ENCODE peak calls at places on chromosomes 2 and 18, in six cellular contexts. H, D, I, P, F and K are unnamed samples.

GRCh38 chr2:119397196-119397595 is 30.4 kb downstream of the DBI start:
- DNase-seq in P (no peak), D (no peak), H (no peak), I (no peak), F (no peak), K (no peak)

GRCh38 chr2:40754912-40755311 is 303.0 kb upstream of the SLC8A1 start:
- DNase-seq in P (no peak), F (no peak), D (no peak), I (no peak), H (no peak), K (no peak)

GRCh38 chr2:200028998-200029397 is 73.6 kb downstream of the MAIP1 start:
- DNase-seq in H (peak), I (no peak), D (no peak), F (no peak), P (no peak), K (no peak)

GRCh38 chr2:172995323-172996244 is 80.1 kb upstream of the MAP3K20 start:
- DNase-seq in H (peak), D (no peak), F (peak), P (no peak), I (peak), K (no peak)

GRCh38 chr2:17086990-17087389 is 421.4 kb upstream of the CYRIA start:
- DNase-seq in H (no peak), F (no peak), P (no peak), D (no peak), I (no peak), K (no peak)

GRCh38 chr2:179005976-179006375 is 44.0 kb downstream of the CCDC141 start:
- DNase-seq in H (no peak), I (no peak), D (no peak), P (no peak), F (no peak), K (no peak)

GRCh38 chr2:206983156-206983875 is 44.0 kb downstream of the CPO start:
- DNase-seq in D (no peak), I (no peak), H (peak), P (no peak), F (peak), K (no peak)

GRCh38 chr18:79949571-79950439 is 1.6 kb downstream of the SLC66A2 start:
- DNase-seq in H (no peak), I (no peak), D (no peak), F (no peak), P (no peak), K (peak)

GRCh38 chr2:120819720-120820210 is 84.1 kb downstream of the GLI2 start:
- DNase-seq in I (no peak), F (no peak), D (no peak), H (no peak), P (no peak), K (no peak)

GRCh38 chr2:163348843-163349395 is 386.9 kb downstream of the FIGN start:
- DNase-seq in I (peak), H (peak), D (no peak), F (peak), P (no peak), K (peak)

GRCh38 chr2:96510931-96511595 is 5.9 kb upstream of the NEURL3 start:
- DNase-seq in D (no peak), I (no peak), H (no peak), F (no peak), P (no peak), K (no peak)

GRCh38 chr2:191895743-191896142 is 48.9 kb upstream of the CAVIN2 start:
- DNase-seq in H (no peak), P (no peak), D (no peak), F (no peak), I (no peak), K (no peak)

GRCh38 chr2:239774933-239775622 is 250.1 kb downstream of the NDUFA10 start:
- DNase-seq in F (no peak), P (no peak), H (no peak), I (no peak), D (no peak), K (no peak)

GRCh38 chr2:161780881-161781280 is 156.7 kb downstream of the SLC4A10 start:
- DNase-seq in D (no peak), P (no peak), H (no peak), F (no peak), I (no peak), K (no peak)

GRCh38 chr2:42138163-42139016 is 30.8 kb upstream of the EML4 start:
- DNase-seq in I (peak), D (no peak), P (no peak), H (peak), F (peak), K (no peak)

GRCh38 chr2:234615643-234616356 is 118.9 kb upstream of the ARL4C start:
- DNase-seq in I (no peak), F (no peak), D (no peak), P (no peak), H (peak), K (no peak)

GRCh38 chr2:142037744-142038143 is 93.1 kb downstream of the LRP1B start:
- DNase-seq in I (no peak), P (no peak), F (no peak), D (no peak), H (no peak), K (no peak)

GRCh38 chr2:102301867-102302362 is 9.4 kb upstream of the IL1RL1 start:
- DNase-seq in D (no peak), P (no peak), I (no peak), H (peak), F (no peak), K (peak)

GRCh38 chr2:213238753-213239591 is 45.3 kb upstream of the SPAG16 start:
- DNase-seq in H (peak), I (peak), P (no peak), F (peak), D (no peak), K (no peak)

GRCh38 chr2:36695746-36696415 is 626 bp upstream of the VIT start:
- DNase-seq in D (no peak), H (peak), F (no peak), P (no peak), I (no peak), K (no peak)

GRCh38 chr2:33104726-33105125 is 158.0 kb downstream of the LTBP1 start:
- DNase-seq in D (no peak), F (no peak), P (peak), I (no peak), H (peak), K (no peak)

GRCh38 chr18:2104620-2105462 is 466.5 kb downstream of the METTL4 start:
- DNase-seq in I (peak), P (peak), F (peak), H (peak), D (peak), K (peak)

GRCh38 chr2:162025121-162025911 is 48.7 kb downstream of the DPP4 start:
- DNase-seq in P (no peak), D (no peak), H (peak), F (no peak), I (no peak), K (no peak)

GRCh38 chr2:145200307-145200706 is 680.4 kb upstream of the ZEB2 start:
- DNase-seq in H (no peak), P (no peak), D (no peak), I (no peak), F (no peak), K (no peak)

GRCh38 chr18:44848931-44849330 is 168.2 kb downstream of the SETBP1 start:
- DNase-seq in F (no peak), I (no peak), H (no peak), P (no peak), D (no peak), K (no peak)

GRCh38 chr2:219803294-219803693 is 175.9 kb downstream of the SLC4A3 start:
- DNase-seq in I (no peak), H (peak), P (no peak), D (no peak), F (no peak), K (peak)

GRCh38 chr2:239727182-239727775 is 297.9 kb downstream of the NDUFA10 start:
- DNase-seq in P (no peak), F (no peak), H (no peak), D (peak), I (no peak), K (no peak)

GRCh38 chr2:20444993-20445910 is 1.6 kb upstream of the RHOB start:
- DNase-seq in I (no peak), F (no peak), H (no peak), P (no peak), D (peak), K (no peak)

GRCh38 chr2:133856678-133857077 is 288.4 kb upstream of the NCKAP5 start:
- DNase-seq in I (no peak), P (no peak), H (no peak), D (no peak), F (no peak), K (no peak)

GRCh38 chr2:217459675-217460405 is 543.0 kb downstream of the TNS1 start:
- DNase-seq in I (no peak), F (no peak), D (no peak), H (peak), P (no peak), K (no peak)

GRCh38 chr2:72859831-72860262 is 27.4 kb upstream of the SPR start:
- DNase-seq in F (peak), H (peak), I (peak), P (peak), D (no peak), K (peak)

GRCh38 chr18:12462242-12462641 is 54.5 kb downstream of the PRELID3A start:
- DNase-seq in P (no peak), F (no peak), D (no peak), I (no peak), H (no peak), K (no peak)

GRCh38 chr18:74271656-74272055 is 20.1 kb downstream of the CYB5A start:
- DNase-seq in F (no peak), D (no peak), I (no peak), P (no peak), H (peak), K (no peak)

GRCh38 chr18:57737661-57738060 is 65.5 kb downstream of the ATP8B1 start:
- DNase-seq in D (peak), F (no peak), I (peak), H (peak), P (no peak), K (peak)

GRCh38 chr2:152950125-152950524 is 231.7 kb downstream of the ARL6IP6 start:
- DNase-seq in D (no peak), F (no peak), I (peak), H (no peak), P (no peak), K (no peak)

GRCh38 chr2:29108225-29108624 is 7.0 kb upstream of the CLIP4 start:
- DNase-seq in P (no peak), I (peak), F (peak), H (peak), D (no peak), K (no peak)

GRCh38 chr2:239049421-239050251 is 201.8 kb downstream of the TWIST2 start:
- DNase-seq in P (no peak), D (no peak), H (peak), F (no peak), I (no peak), K (no peak)

DNA sequence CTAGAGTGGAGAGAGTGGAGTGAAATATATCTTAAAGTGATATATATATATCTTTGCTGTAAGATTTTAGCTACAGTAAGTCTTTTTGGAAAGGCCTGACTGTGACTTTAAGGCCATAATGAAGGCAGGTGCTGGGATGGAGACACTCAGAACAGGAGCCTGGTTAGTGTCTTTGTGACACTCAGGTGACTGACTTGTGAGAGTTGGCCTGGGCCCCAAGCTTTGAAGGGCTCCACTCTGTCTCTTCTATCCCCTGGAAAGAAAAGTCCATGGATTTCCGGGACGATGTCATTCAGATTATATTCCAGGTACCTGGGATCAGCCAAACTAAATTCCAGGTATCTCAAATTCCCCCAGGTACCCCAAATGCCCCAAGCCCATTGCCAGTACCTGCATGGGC is 276.6 kb downstream of the PDE11A start:
- DNase-seq in F (no peak), I (no peak), H (no peak), D (no peak), P (no peak), K (no peak)
- TF ChIP-seq CTCF in F (no peak), I (no peak), H (no peak), D (no peak), P (no peak), K (no peak)

GRCh38 chr2:112577756-112578155 is 6.7 kb upstream of the CHCHD5 start:
- DNase-seq in D (no peak), H (peak), I (no peak), F (no peak), P (no peak), K (no peak)
- TF ChIP-seq CTCF in D (no peak), H (peak), I (no peak), F (no peak), P (peak), K (no peak)

GRCh38 chr2:98818164-98818563 is 87.2 kb upstream of the MGAT4A start:
- DNase-seq in D (no peak), P (no peak), F (no peak), H (no peak), I (no peak), K (no peak)
- TF ChIP-seq CTCF in D (no peak), P (no peak), F (no peak), H (no peak), I (no peak), K (no peak)

DNA sequence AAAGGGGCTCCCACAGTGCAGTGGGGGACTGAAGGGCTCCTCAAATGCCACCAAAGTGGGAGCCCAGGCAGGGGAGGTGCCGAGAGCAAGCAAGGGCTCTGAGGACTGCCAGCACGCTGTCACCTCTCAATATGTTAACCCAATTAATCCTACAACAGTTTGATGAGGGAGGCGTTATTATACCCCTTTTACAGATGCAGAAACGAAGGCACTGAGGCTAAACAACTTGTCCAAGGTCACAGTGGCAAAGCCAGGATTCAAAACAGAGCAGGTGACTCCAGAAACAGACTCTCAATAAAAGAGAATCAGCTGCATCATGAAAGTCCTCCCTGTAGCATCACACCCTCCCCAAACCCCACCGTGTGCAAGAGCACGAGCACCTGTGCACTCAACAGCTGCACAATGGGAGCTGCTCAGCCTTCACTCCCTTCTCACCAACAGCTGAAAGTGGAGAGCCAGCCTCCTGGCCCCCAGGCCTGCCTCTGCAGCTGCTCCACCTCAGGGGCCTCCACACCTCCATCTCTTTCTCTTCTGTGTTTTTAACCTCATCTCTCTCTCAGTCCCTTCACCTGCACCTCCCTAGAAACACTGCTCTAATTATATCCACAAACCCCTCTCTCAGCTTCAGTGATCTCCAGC is 8.1 kb downstream of the NPC1 start:
- DNase-seq in I (no peak), F (no peak), D (no peak), P (no peak), H (no peak), K (no peak)
- TF ChIP-seq CTCF in I (no peak), F (no peak), D (no peak), P (no peak), H (no peak), K (no peak)

GRCh38 chr2:186187854-186188253 is 298.2 kb upstream of the ZC3H15 start:
- DNase-seq in D (no peak), F (no peak), I (no peak), H (no peak), P (no peak), K (no peak)
- TF ChIP-seq CTCF in D (no peak), F (no peak), I (no peak), H (no peak), P (no peak), K (no peak)

DNA sequence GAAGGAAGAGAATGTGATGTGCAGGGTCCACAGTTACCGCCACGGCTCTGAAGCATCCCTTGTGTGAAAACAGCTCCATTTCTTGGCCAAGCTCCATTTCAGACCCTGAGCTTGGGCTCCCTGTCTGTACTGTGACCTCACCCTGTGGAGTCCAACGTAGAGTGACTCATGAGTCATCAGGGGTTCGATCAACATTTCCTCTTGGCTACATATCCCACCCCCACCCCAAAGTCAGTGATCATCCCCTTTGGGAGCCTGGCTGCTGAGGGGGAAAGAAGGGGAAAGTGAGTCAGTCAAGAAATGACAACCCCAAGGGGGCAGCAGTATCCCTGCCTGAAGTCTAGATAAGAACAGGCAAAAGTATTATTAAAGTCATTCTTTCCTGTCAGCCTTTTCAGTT is 62.2 kb downstream of the PAPOLG start:
- DNase-seq in F (no peak), D (no peak), I (peak), P (no peak), H (peak), K (no peak)
- TF ChIP-seq CTCF in F (peak), D (peak), I (no peak), P (no peak), H (no peak), K (no peak)